ENCODE peak calls at places on chromosomes 13 and 19, in seven cellular contexts. One of them, this sample, is unnamed.
A peak's percentile ranks its signal among the peaks of the same experiment; 100 is the strongest.

GRCh38 chr19:19146000-19146608 is 7.8 kb upstream of the TMEM161A start:
- DNase-seq in heart right ventricle: peak; percentile 83
- DNase-seq in A549: peak; percentile 32
- DNase-seq in neural crest cell: peak; percentile 96
- DNase-seq in mammary epithelial cell: peak; percentile 42
- DNase-seq in cardiac fibroblast: peak; percentile 63
- DNase-seq in nucleus accumbens: peak; percentile 39
- DNase-seq in this sample: peak; percentile 77

GRCh38 chr19:8451885-8452284 is 7.1 kb downstream of the HNRNPM start:
- DNase-seq in nucleus accumbens: no peak
- DNase-seq in A549: peak; percentile 38
- DNase-seq in mammary epithelial cell: peak; percentile 88
- DNase-seq in cardiac fibroblast: peak; percentile 57
- DNase-seq in heart right ventricle: no peak
- DNase-seq in neural crest cell: no peak
- DNase-seq in this sample: no peak

GRCh38 chr19:50568321-50569022 is at the start of gene LRRC4B:
- DNase-seq in heart right ventricle: no peak
- DNase-seq in neural crest cell: peak; percentile 55
- DNase-seq in A549: no peak
- DNase-seq in cardiac fibroblast: no peak
- DNase-seq in nucleus accumbens: peak; percentile 17
- DNase-seq in mammary epithelial cell: no peak
- DNase-seq in this sample: peak; percentile 11

GRCh38 chr19:4556574-4557185 is 2.8 kb downstream of the SEMA6B start:
- DNase-seq in neural crest cell: peak; percentile 43
- DNase-seq in nucleus accumbens: no peak
- DNase-seq in heart right ventricle: no peak
- DNase-seq in cardiac fibroblast: peak; percentile 36
- DNase-seq in mammary epithelial cell: peak; percentile 29
- DNase-seq in A549: peak; percentile 70
- DNase-seq in this sample: peak; percentile 65

GRCh38 chr13:97986841-97987240 is 33.4 kb downstream of the IPO5 start:
- DNase-seq in nucleus accumbens: no peak
- DNase-seq in mammary epithelial cell: no peak
- DNase-seq in neural crest cell: no peak
- DNase-seq in A549: no peak
- DNase-seq in heart right ventricle: no peak
- DNase-seq in cardiac fibroblast: no peak
- DNase-seq in this sample: no peak

GRCh38 chr13:74110053-74110452 is 24.2 kb downstream of the KLF12 start:
- DNase-seq in A549: no peak
- DNase-seq in nucleus accumbens: no peak
- DNase-seq in cardiac fibroblast: no peak
- DNase-seq in mammary epithelial cell: no peak
- DNase-seq in neural crest cell: no peak
- DNase-seq in heart right ventricle: no peak
- DNase-seq in this sample: no peak

GRCh38 chr13:32010137-32010536 is 21.4 kb upstream of the FRY start:
- DNase-seq in mammary epithelial cell: no peak
- DNase-seq in neural crest cell: no peak
- DNase-seq in nucleus accumbens: no peak
- DNase-seq in cardiac fibroblast: peak; percentile 33
- DNase-seq in A549: no peak
- DNase-seq in heart right ventricle: no peak
- DNase-seq in this sample: no peak

GRCh38 chr13:110272227-110272626 is 34.7 kb downstream of the COL4A1 start:
- DNase-seq in neural crest cell: no peak
- DNase-seq in cardiac fibroblast: no peak
- DNase-seq in A549: no peak
- DNase-seq in nucleus accumbens: no peak
- DNase-seq in heart right ventricle: no peak
- DNase-seq in mammary epithelial cell: no peak
- DNase-seq in this sample: no peak

GRCh38 chr19:10861118-10861651 is 10.2 kb upstream of the CARM1 start:
- DNase-seq in heart right ventricle: no peak
- DNase-seq in nucleus accumbens: no peak
- DNase-seq in neural crest cell: peak; percentile 44
- DNase-seq in mammary epithelial cell: no peak
- DNase-seq in cardiac fibroblast: peak; percentile 50
- DNase-seq in A549: no peak
- DNase-seq in this sample: no peak